ENCODE peak calls at places on chromosome 14, in seven cellular contexts. L, O, H, F, U, X and Y are unnamed samples.
A peak's percentile ranks its signal among the peaks of the same experiment; 100 is the strongest.

GRCh38 chr14:51004801-51005526 is 60.7 kb upstream of the PYGL start:
- DNase-seq in L (no peak), O (no peak), H (no peak), F (no peak), U (peak; percentile 57), X (no peak), Y (peak; percentile 51)

GRCh38 chr14:58747181-58747580 is 109.4 kb downstream of the DACT1 start:
- DNase-seq in L (no peak), O (no peak), H (peak; percentile 8), F (no peak), U (peak; percentile 97), X (no peak), Y (peak; percentile 86)

GRCh38 chr14:52254086-52254485 is 13.4 kb upstream of the PTGDR start:
- DNase-seq in L (no peak), O (no peak), H (no peak), F (no peak), U (no peak), X (no peak), Y (no peak)

GRCh38 chr14:66117600-66117999 is 368.6 kb upstream of the CCDC196 start:
- DNase-seq in L (no peak), O (no peak), H (peak; percentile 37), F (no peak), U (peak; percentile 32), X (peak; percentile 63), Y (peak; percentile 33)

GRCh38 chr14:22523283-22523682 is 65.7 kb downstream of the DAD1 start:
- DNase-seq in L (no peak), O (no peak), H (no peak), F (no peak), U (no peak), X (no peak), Y (no peak)

GRCh38 chr14:61569783-61570182 is 125.5 kb upstream of the HIF1A start:
- DNase-seq in L (no peak), O (no peak), H (no peak), F (no peak), U (peak; percentile 57), X (no peak), Y (peak; percentile 73)

GRCh38 chr14:86954623-86955022 is 1038.4 kb downstream of the GALC start:
- DNase-seq in L (no peak), O (no peak), H (no peak), F (no peak), U (no peak), X (peak; percentile 11), Y (no peak)

GRCh38 chr14:28577711-28578131 is 188.9 kb upstream of the FOXG1 start:
- DNase-seq in L (no peak), O (no peak), H (no peak), F (no peak), U (no peak), X (no peak), Y (no peak)

GRCh38 chr14:71856199-71856919 is 75.9 kb upstream of the RGS6 start:
- DNase-seq in L (no peak), O (no peak), H (no peak), F (no peak), U (no peak), X (peak; percentile 43), Y (no peak)

GRCh38 chr14:104657563-104658324 is 31.7 kb upstream of the INF2 start:
- DNase-seq in L (no peak), O (no peak), H (no peak), F (no peak), U (no peak), X (no peak), Y (no peak)

GRCh38 chr14:34241185-34241711 is 220.8 kb downstream of the SPTSSA start:
- DNase-seq in L (no peak), O (no peak), H (no peak), F (no peak), U (no peak), X (no peak), Y (no peak)

GRCh38 chr14:58898655-58899316 is 261.0 kb downstream of the DACT1 start:
- DNase-seq in L (no peak), O (no peak), H (peak; percentile 82), F (no peak), U (peak; percentile 93), X (peak; percentile 29), Y (peak; percentile 97)

GRCh38 chr14:53591816-53592215 is 364.8 kb downstream of the BMP4 start:
- DNase-seq in L (no peak), O (no peak), H (no peak), F (no peak), U (no peak), X (no peak), Y (peak; percentile 4)

GRCh38 chr14:45112886-45113772 is 21.2 kb downstream of the FKBP3 start:
- DNase-seq in L (no peak), O (no peak), H (no peak), F (no peak), U (peak; percentile 18), X (no peak), Y (peak; percentile 62)

GRCh38 chr14:64801800-64802199 is 77.9 kb downstream of the SPTB start:
- DNase-seq in L (peak; percentile 63), O (peak; percentile 61), H (no peak), F (peak; percentile 75), U (peak; percentile 27), X (peak; percentile 67), Y (peak; percentile 17)

GRCh38 chr14:105049753-105050550 is 15.3 kb downstream of the GPR132 start:
- DNase-seq in L (no peak), O (no peak), H (no peak), F (no peak), U (no peak), X (no peak), Y (no peak)

GRCh38 chr14:35078082-35078481 is 32.0 kb downstream of the FAM177A1 start:
- DNase-seq in L (no peak), O (no peak), H (no peak), F (no peak), U (no peak), X (no peak), Y (no peak)

GRCh38 chr14:52413729-52414453 is 99.8 kb downstream of the PTGER2 start:
- DNase-seq in L (no peak), O (no peak), H (no peak), F (no peak), U (peak; percentile 8), X (no peak), Y (peak; percentile 65)

GRCh38 chr14:105484069-105484996 is 2.4 kb upstream of the CRIP1 start:
- DNase-seq in L (no peak), O (no peak), H (peak; percentile 70), F (peak; percentile 42), U (peak; percentile 74), X (no peak), Y (no peak)

GRCh38 chr14:51521764-51522163 is 129.9 kb upstream of the FRMD6 start:
- DNase-seq in L (no peak), O (no peak), H (no peak), F (no peak), U (peak; percentile 50), X (no peak), Y (peak; percentile 91)

GRCh38 chr14:72616294-72616693 is 277.6 kb downstream of the DPF3 start:
- DNase-seq in L (no peak), O (no peak), H (no peak), F (peak; percentile 19), U (peak; percentile 87), X (no peak), Y (peak; percentile 91)

GRCh38 chr14:21556378-21557083 is 23.3 kb downstream of the OR10G3 start:
- DNase-seq in L (no peak), O (no peak), H (no peak), F (no peak), U (no peak), X (no peak), Y (no peak)

DNA sequence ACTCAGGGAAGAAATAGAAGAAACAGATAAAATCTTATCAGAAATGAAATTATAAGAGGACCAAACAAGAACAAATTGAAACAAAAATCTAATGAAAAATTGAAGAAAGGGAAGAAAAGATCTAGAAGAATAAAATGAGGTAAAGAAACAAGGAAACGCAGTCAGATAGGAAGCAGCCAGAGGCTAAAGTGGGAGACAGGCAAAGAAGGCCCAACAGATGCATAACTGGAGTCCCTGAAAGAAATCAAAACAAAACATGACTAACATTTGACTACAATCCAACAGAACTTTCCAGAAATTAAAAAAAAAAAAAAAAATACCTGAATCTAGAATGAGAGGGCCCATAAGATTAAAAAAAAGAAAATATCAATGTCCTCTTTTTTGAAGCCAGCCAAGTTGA is 65.6 kb downstream of the AMN start:
- DNase-seq in L (no peak), O (no peak), H (no peak), F (no peak), U (peak; percentile 21), X (no peak), Y (no peak)
- H2BK120ac ChIP-seq in L (no peak overlapping the region), O (no peak overlapping the region), H (no peak overlapping the region), F (no peak overlapping the region), U (no peak overlapping the region), X (no peak overlapping the region), Y (peak overlapping the region; percentile 72)

DNA sequence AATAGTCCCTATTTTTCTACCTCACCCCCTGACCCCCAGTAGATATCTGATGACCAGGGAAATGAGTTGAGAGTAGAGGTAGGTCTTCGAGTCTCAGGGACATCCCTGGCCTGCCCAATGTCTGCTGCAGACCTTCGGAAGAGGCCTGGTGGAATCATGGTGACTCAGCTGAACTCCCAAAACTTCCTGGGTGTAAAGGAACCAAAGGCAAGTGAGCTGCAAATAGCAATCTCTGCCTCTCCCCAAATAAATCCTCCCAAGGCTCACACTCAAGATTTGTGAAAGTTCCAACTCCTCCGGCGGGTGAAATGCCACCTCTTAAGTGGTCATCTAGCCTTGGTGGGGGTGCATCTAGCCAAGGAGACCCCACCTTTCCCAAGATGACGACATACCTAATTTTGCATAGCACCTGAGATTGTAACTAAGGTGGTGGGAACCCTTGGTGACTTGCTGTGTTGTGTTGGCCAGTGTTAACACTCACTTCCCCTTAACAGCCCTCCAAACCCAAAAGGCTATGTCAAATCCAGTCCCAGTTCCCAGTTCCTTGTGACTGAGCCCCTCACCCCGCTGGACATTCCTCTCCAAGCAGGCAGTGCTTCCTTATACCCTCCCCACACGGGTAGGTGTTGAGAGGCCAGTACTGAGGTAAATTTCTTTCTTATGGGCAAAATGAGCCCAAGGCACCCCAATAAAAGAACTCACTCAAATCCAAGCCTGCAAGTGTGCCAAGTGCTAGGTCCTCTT is 6.2 kb downstream of the ZFP36L1 start:
- DNase-seq in L (no peak), O (no peak), H (peak; percentile 79), F (peak; percentile 60), U (peak; percentile 86), X (peak; percentile 43), Y (peak; percentile 65)
- H2BK120ac ChIP-seq in L (no peak overlapping the region), O (no peak overlapping the region), H (no peak overlapping the region), F (no peak overlapping the region), U (no peak overlapping the region), X (no peak overlapping the region), Y (peak overlapping the region; percentile 69)

GRCh38 chr14:95486875-95487668 is 29.4 kb downstream of the SYNE3 start:
- DNase-seq in L (no peak), O (no peak), H (no peak), F (no peak), U (no peak), X (no peak), Y (no peak)
- H2BK120ac ChIP-seq in L (no peak overlapping the region), O (no peak overlapping the region), H (no peak overlapping the region), F (no peak overlapping the region), U (no peak overlapping the region), X (no peak overlapping the region), Y (no peak overlapping the region)

DNA sequence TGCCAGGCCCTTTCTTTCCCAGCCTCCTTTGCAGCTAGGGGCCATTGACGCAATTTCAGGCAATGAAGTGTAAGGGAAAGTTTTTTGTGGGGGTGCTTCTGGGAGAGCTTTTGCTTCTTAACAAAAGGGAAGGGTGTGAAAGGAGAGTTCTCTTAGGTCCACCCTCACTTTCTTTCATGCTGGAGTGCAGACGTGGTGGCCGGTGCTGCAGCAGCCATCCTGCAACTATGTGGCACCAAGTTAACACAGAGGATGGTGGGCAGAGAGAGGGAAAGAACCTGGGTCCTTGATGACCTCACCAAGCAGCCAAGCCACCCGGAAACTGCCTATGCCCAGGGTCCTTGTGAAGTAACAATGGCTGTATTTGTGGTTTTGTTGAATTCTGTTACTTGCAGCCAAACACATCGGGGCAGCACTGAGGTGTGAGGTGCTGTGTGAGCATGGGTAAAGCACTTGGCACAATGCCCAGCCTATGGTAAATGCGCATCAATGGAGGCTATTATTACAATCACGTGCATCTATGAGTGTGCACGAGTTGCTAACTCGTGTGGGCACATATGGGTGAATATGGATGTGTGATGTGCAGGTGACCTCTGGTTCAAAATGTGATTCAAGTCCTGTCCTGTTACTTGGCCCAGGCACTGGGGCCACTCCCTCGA is 122.6 kb downstream of the CALM1 start:
- DNase-seq in L (peak; percentile 20), O (no peak), H (no peak), F (no peak), U (no peak), X (no peak), Y (no peak)
- H2BK120ac ChIP-seq in L (no peak overlapping the region), O (no peak overlapping the region), H (no peak overlapping the region), F (no peak overlapping the region), U (no peak overlapping the region), X (no peak overlapping the region), Y (no peak overlapping the region)